ENCODE peak calls at places on chromosomes 11 and 22, in seven cellular contexts. Z, S, B, A, U, O and E are unnamed samples.

GRCh38 chr22:37731804-37732471 is 35.1 kb downstream of the TRIOBP start:
- DNase-seq in S (no peak), U (no peak), O (peak; percentile 63), Z (no peak), A (peak; percentile 59), B (no peak), E (no peak)

GRCh38 chr11:68013611-68014156 is 3.6 kb downstream of the ALDH3B1 start:
- DNase-seq in S (no peak), B (no peak), A (no peak), O (no peak), U (no peak), Z (no peak), E (no peak)

GRCh38 chr11:65298655-65299179 is 15.9 kb upstream of the CDC42EP2 start:
- DNase-seq in Z (peak; percentile 81), O (peak; percentile 53), U (no peak), B (no peak), S (no peak), A (no peak), E (no peak)

GRCh38 chr11:94658888-94659287 is 91.7 kb downstream of the PIWIL4 start:
- DNase-seq in U (no peak), Z (no peak), O (no peak), S (no peak), B (no peak), A (no peak), E (no peak)

GRCh38 chr11:106152824-106153223 is 75.4 kb downstream of the AASDHPPT start:
- DNase-seq in B (no peak), O (no peak), U (no peak), S (no peak), Z (peak; percentile 22), A (no peak), E (no peak)

GRCh38 chr22:39603345-39603744 is 32.8 kb downstream of the CACNA1I start:
- DNase-seq in Z (no peak), A (no peak), S (no peak), U (no peak), O (no peak), B (no peak), E (no peak)

GRCh38 chr11:118530683-118531596 is at the start of gene TMEM25:
- DNase-seq in Z (peak; percentile 32), B (peak; percentile 74), S (peak; percentile 57), O (peak; percentile 71), A (peak; percentile 65), U (no peak), E (peak; percentile 82)

GRCh38 chr11:14506532-14506931 is 6.9 kb upstream of the COPB1 start:
- DNase-seq in A (no peak), B (no peak), O (no peak), S (no peak), Z (peak; percentile 51), U (no peak), E (no peak)

GRCh38 chr11:69268911-69269310 is 25.0 kb upstream of the MYEOV start:
- DNase-seq in U (no peak), S (no peak), Z (no peak), B (no peak), O (no peak), A (no peak), E (no peak)

GRCh38 chr11:120057595-120058581 is 80.0 kb downstream of the TRIM29 start:
- DNase-seq in S (no peak), U (peak; percentile 82), Z (no peak), O (peak; percentile 25), B (no peak), A (no peak), E (no peak)

GRCh38 chr22:23119492-23120414 is 22.0 kb downstream of the RSPH14 start:
- DNase-seq in U (no peak), B (no peak), S (no peak), A (no peak), O (no peak), Z (no peak), E (no peak)

GRCh38 chr11:38305682-38306081 is 1707.6 kb upstream of the RAG2 start:
- DNase-seq in Z (no peak), S (no peak), B (no peak), U (no peak), O (no peak), A (no peak), E (no peak)
- H3K4me3 ChIP-seq in Z (no peak overlapping the region), S (no peak overlapping the region), B (no peak overlapping the region), U (no peak overlapping the region), O (no peak overlapping the region), A (no peak overlapping the region), E (no peak overlapping the region)

GRCh38 chr11:72615329-72615728 is 58.9 kb downstream of the PDE2A start:
- DNase-seq in A (no peak), Z (no peak), O (no peak), B (no peak), S (no peak), U (no peak), E (no peak)
- H3K4me1 ChIP-seq in A (no peaks in the 10 kb centered on the region), Z (no peaks in the 10 kb centered on the region), O (peaks cover 33% of the 10 kb centered on the region), B (peaks cover 5% of the 10 kb centered on the region), S (peaks cover 34% of the 10 kb centered on the region), U (peaks cover 43% of the 10 kb centered on the region), E (no peaks in the 10 kb centered on the region)

GRCh38 chr11:76141901-76142300 is 64.4 kb downstream of the WNT11 start:
- DNase-seq in U (no peak), S (no peak), B (no peak), A (no peak), Z (peak; percentile 5), O (no peak), E (no peak)

GRCh38 chr11:76140912-76141574 is 65.3 kb downstream of the WNT11 start:
- DNase-seq in A (no peak), B (peak; percentile 95), U (no peak), Z (no peak), S (no peak), O (no peak), E (no peak)

GRCh38 chr11:76139317-76139716 is 67.0 kb downstream of the WNT11 start:
- DNase-seq in A (no peak), S (no peak), U (no peak), O (no peak), B (no peak), Z (no peak), E (no peak)

GRCh38 chr11:76147106-76147735 is 59.1 kb downstream of the WNT11 start:
- DNase-seq in S (no peak), A (no peak), B (peak; percentile 30), Z (no peak), U (no peak), O (peak; percentile 71), E (no peak)

DNA sequence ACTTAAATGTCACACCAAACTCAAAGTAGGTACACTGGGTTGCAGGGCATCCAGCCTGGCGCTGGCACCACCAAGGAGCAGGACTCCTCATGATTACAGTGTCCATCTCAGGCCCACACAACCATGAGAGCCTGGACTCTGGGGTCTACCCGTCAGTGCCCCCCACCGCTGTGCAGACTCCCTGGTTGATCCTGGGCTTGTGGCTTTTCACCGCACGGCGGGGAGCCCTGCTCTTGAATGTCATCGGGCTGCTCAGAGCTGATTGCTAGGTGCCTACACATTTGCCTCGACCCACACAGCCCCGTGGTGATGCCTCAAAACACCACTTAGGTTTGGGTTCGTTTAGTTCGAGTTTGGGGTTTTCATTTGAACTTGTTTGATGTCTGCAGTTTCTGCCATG is 63.0 kb downstream of the WNT11 start:
- DNase-seq in O (no peak), B (no peak), A (no peak), Z (no peak), S (no peak), U (no peak), E (no peak)
- TF ChIP-seq POLR2A in O (no peak), B (no peak), A (no peak), Z (no peak), S (no peak), U (no peak), E (no peak)

GRCh38 chr11:64231536-64231935 is 1.2 kb downstream of the DNAJC4 start:
- DNase-seq in A (no peak), S (no peak), O (no peak), U (no peak), Z (no peak), B (no peak), E (no peak)
- H3K4me3 ChIP-seq in A (no peak overlapping the region), S (no peak overlapping the region), O (no peak overlapping the region), U (peak overlapping the region; percentile 62), Z (no peak overlapping the region), B (no peak overlapping the region), E (no peak overlapping the region)

DNA sequence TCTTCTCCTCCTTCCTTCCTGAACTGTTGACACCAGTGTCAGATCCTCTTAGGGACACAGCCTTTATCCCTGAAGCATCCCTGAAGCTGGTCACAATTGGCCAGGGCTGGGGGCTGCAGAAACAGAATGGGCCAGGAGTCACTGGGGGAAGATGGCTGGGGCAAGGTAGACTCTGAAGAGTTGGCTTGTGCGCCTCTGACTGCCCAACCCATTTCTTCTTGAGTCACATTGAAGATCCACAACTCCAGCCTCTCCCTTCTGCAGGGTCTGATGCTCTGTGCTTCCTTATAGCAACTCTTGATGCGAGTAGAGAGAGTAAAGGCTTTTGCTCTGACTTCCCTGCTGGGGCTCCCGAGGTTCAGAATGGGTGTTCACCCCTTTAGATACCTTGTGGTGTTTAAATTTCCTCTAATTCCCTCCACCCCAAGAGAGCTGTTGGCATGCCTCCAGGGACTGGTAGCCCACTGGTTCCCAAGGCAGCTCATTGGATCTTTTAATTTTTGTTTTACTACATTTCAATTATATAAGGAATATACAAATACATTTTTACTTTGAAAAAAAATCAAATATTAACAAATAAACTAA is 13.4 kb downstream of the PRDM11 start:
- DNase-seq in S (no peak), O (no peak), Z (no peak), B (no peak), U (no peak), A (no peak), E (no peak)
- H3K4me1 ChIP-seq in S (peaks cover 62% of the 10 kb centered on the region), O (peaks cover 20% of the 10 kb centered on the region), Z (peaks cover 9% of the 10 kb centered on the region), B (peaks cover 60% of the 10 kb centered on the region), U (peaks cover 93% of the 10 kb centered on the region), A (peaks cover 40% of the 10 kb centered on the region), E (no peaks in the 10 kb centered on the region)

GRCh38 chr11:112539165-112539564 is 278.5 kb upstream of the PLET1 start:
- DNase-seq in S (no peak), A (no peak), Z (no peak), O (no peak), U (no peak), B (no peak), E (no peak)

GRCh38 chr11:112539741-112540140 is 279.1 kb upstream of the PLET1 start:
- DNase-seq in O (no peak), U (no peak), A (no peak), S (no peak), Z (no peak), B (no peak), E (no peak)

GRCh38 chr11:112540261-112540660 is 279.6 kb upstream of the PLET1 start:
- DNase-seq in O (no peak), U (no peak), A (no peak), S (no peak), Z (no peak), B (no peak), E (no peak)

GRCh38 chr11:112538529-112538928 is 277.9 kb upstream of the PLET1 start:
- DNase-seq in Z (no peak), S (no peak), O (no peak), A (no peak), U (no peak), B (no peak), E (no peak)

GRCh38 chr11:112537846-112538330 is 277.2 kb upstream of the PLET1 start:
- DNase-seq in A (peak; percentile 11), O (no peak), B (no peak), Z (no peak), U (no peak), S (no peak), E (no peak)
- TF ChIP-seq POLR2A in A (no peak), O (no peak), B (no peak), Z (no peak), U (no peak), S (no peak), E (no peak)

GRCh38 chr11:134331565-134332188 is at the start of gene GLB1L2:
- DNase-seq in O (peak; percentile 90), U (peak; percentile 74), S (peak; percentile 41), B (peak; percentile 83), A (peak; percentile 82), Z (no peak), E (peak; percentile 88)
- H3K4me3 ChIP-seq in O (peak within 1 kb of the TSS; percentile 60), U (peak within 1 kb of the TSS; percentile 91), S (peak within 1 kb of the TSS; percentile 56), B (peak within 1 kb of the TSS; percentile 55), A (peak within 1 kb of the TSS; percentile 60), Z (peak within 1 kb of the TSS; percentile 18), E (peak within 1 kb of the TSS; percentile 46)